ENCODE peak calls at places on chromosomes 4 and X, in five cellular contexts. P is AG10803; T is NCI-H2081; R is activated CD4-positive, alpha-beta T cell treated with anti-CD3 and anti-CD28 coated beads, Interleukin-2, amount 50 U/mL, for 24 hours; F is B cell. M is an unnamed sample.

GRCh38 chr4:91936301-91936700 is 367.5 kb upstream of the GRID2 start:
- DNase-seq in P (no peak), T (peak; percentile 39), R (no peak), F (no peak), M (no peak)

GRCh38 chrX:39652336-39652735 is 445.4 kb downstream of the BCOR start:
- DNase-seq in P (no peak), T (peak; percentile 14), R (peak; percentile 11), F (peak; percentile 21), M (peak; percentile 30)

GRCh38 chr4:121272526-121272925 is 108.3 kb downstream of the QRFPR start:
- DNase-seq in P (no peak), T (no peak), R (no peak), F (no peak), M (no peak)

GRCh38 chrX:13169688-13170087 is 125.3 kb upstream of the FAM9C start:
- DNase-seq in P (no peak), T (no peak), R (no peak), F (no peak), M (no peak)

GRCh38 chrX:119690921-119691716 is 1.8 kb downstream of the SEPTIN6 start:
- DNase-seq in P (peak; percentile 59), T (no peak), R (no peak), F (no peak), M (no peak)

GRCh38 chr4:132506568-132506967 is 642.5 kb upstream of the PCDH10 start:
- DNase-seq in P (no peak), T (no peak), R (no peak), F (no peak), M (no peak)

GRCh38 chr4:141637565-141637964 is 1.2 kb downstream of the IL15 start:
- DNase-seq in P (no peak), T (no peak), R (no peak), F (no peak), M (no peak)

GRCh38 chr4:174505892-174506291 is 16.4 kb downstream of the HPGD start:
- DNase-seq in P (no peak), T (no peak), R (no peak), F (no peak), M (no peak)

GRCh38 chr4:23779422-23779821 is 110.4 kb downstream of the PPARGC1A start:
- DNase-seq in P (no peak), T (no peak), R (no peak), F (no peak), M (no peak)

GRCh38 chrX:135463937-135464336 is 42.2 kb downstream of the SMIM10L2A start:
- DNase-seq in P (peak; percentile 15), T (no peak), R (no peak), F (peak; percentile 3), M (no peak)

GRCh38 chr4:3515646-3516045 is 16.6 kb downstream of the LRPAP1 start:
- DNase-seq in P (no peak), T (no peak), R (no peak), F (no peak), M (no peak)

GRCh38 chr4:106624674-106625073 is 256.1 kb upstream of the GIMD1 start:
- DNase-seq in P (peak; percentile 16), T (no peak), R (no peak), F (no peak), M (no peak)

GRCh38 chr4:185830263-185830994 is 18.4 kb upstream of the SORBS2 start:
- DNase-seq in P (no peak), T (no peak), R (no peak), F (no peak), M (no peak)

GRCh38 chr4:105666693-105667092 is 41.8 kb downstream of the INTS12 start:
- DNase-seq in P (peak; percentile 9), T (peak; percentile 35), R (no peak), F (no peak), M (no peak)

M was measured in WTC11.